ENCODE peak calls at places on chromosomes 2 and 18, in four cellular contexts. B, O, V and P are unnamed samples.

GRCh38 chr2:233838251-233838650 is 16.1 kb downstream of the HJURP start:
- DNase-seq in B (no peak), O (no peak), V (no peak), P (no peak)

GRCh38 chr2:239815638-239816035 is 209.5 kb downstream of the NDUFA10 start:
- DNase-seq in B (no peak), O (no peak), V (no peak), P (no peak)

GRCh38 chr2:192328297-192328696 is 133.6 kb upstream of the TMEFF2 start:
- DNase-seq in B (no peak), O (no peak), V (no peak), P (no peak)

GRCh38 chr2:236546561-236546961 is 23.1 kb upstream of the ACKR3 start:
- DNase-seq in B (no peak), O (no peak), V (no peak), P (no peak)

GRCh38 chr2:8003462-8004075 is 678.3 kb upstream of the ID2 start:
- DNase-seq in B (no peak), O (peak; percentile 27), V (no peak), P (no peak)

GRCh38 chr18:22469061-22469689 is 51.5 kb upstream of the CTAGE1 start:
- DNase-seq in B (no peak), O (no peak), V (no peak), P (no peak)

GRCh38 chr2:46012618-46013240 is 284.5 kb upstream of the EPAS1 start:
- DNase-seq in B (no peak), O (no peak), V (no peak), P (no peak)

GRCh38 chr2:55560855-55561254 is 41.3 kb downstream of the CFAP36 start:
- DNase-seq in B (no peak), O (no peak), V (no peak), P (no peak)

GRCh38 chr2:9179572-9180201 is 26.9 kb upstream of the ASAP2 start:
- DNase-seq in B (no peak), O (peak; percentile 46), V (no peak), P (no peak)

GRCh38 chr2:71742953-71743601 is 289.7 kb downstream of the DYSF start:
- DNase-seq in B (peak; percentile 77), O (peak; percentile 92), V (peak; percentile 49), P (no peak)

GRCh38 chr2:157227592-157227991 is 29.9 kb upstream of the GALNT5 start:
- DNase-seq in B (no peak), O (no peak), V (no peak), P (no peak)